ENCODE peak calls at places on chromosome 18, in seven cellular contexts. C is fibroblast of mammary gland; R is heart right ventricle; O is A549; Q is K562; Z is CD8-positive, alpha-beta T cell; G is activated CD8-positive, alpha-beta T cell treated with anti-CD3 and anti-CD28 coated beads for 36 hours. F is an unnamed sample.

GRCh38 chr18:59275406-59275949 is 2.2 kb upstream of the RAX start:
- DNase-seq in C (no peak), G (no peak), R (no peak), Z (no peak), Q (no peak), O (no peak), F (no peak)

GRCh38 chr18:31657823-31658669 is 26.3 kb downstream of the B4GALT6 start:
- DNase-seq in C (peak), Q (no peak), R (no peak), G (peak), O (no peak), Z (no peak), F (peak)

GRCh38 chr18:63410792-63411191 is 11.5 kb downstream of the VPS4B start:
- DNase-seq in G (no peak), R (no peak), Q (no peak), O (no peak), C (peak), Z (no peak), F (no peak)

GRCh38 chr18:7683753-7684152 is 116.6 kb downstream of the PTPRM start:
- DNase-seq in C (no peak), Z (no peak), G (no peak), R (no peak), Q (no peak), O (no peak), F (no peak)

GRCh38 chr18:26088482-26088881 is 1.9 kb downstream of the SS18 start:
- DNase-seq in R (no peak), C (peak), G (no peak), Q (peak), Z (no peak), O (no peak), F (no peak)

GRCh38 chr18:72692086-72692485 is 147.9 kb upstream of the CBLN2 start:
- DNase-seq in Q (no peak), C (no peak), Z (no peak), G (no peak), O (no peak), R (no peak), F (no peak)

GRCh38 chr18:12283256-12283655 is 24.8 kb upstream of the TUBB6 start:
- DNase-seq in G (no peak), O (peak), R (no peak), C (peak), Q (peak), Z (no peak), F (no peak)

GRCh38 chr18:6557470-6558245 is 142.9 kb upstream of the L3MBTL4 start:
- DNase-seq in Q (no peak), G (no peak), O (no peak), Z (no peak), R (no peak), C (peak), F (no peak)

GRCh38 chr18:24627644-24628315 is 167.3 kb downstream of the HRH4 start:
- DNase-seq in Z (no peak), Q (no peak), C (peak), R (peak), O (no peak), G (no peak), F (no peak)

GRCh38 chr18:11995445-11996189 is 14.3 kb downstream of the IMPA2 start:
- DNase-seq in Z (peak), O (peak), R (peak), Q (peak), C (peak), G (peak), F (no peak)

GRCh38 chr18:68397241-68398035 is 317.5 kb downstream of the TMX3 start:
- DNase-seq in G (no peak), O (no peak), R (no peak), Q (no peak), Z (no peak), C (peak), F (no peak)

GRCh38 chr18:23662309-23663263 is at the start of gene ANKRD29:
- DNase-seq in Q (no peak), O (peak), R (peak), C (peak), G (peak), Z (peak), F (no peak)

GRCh38 chr18:2878656-2879330 is 32.0 kb downstream of the EMILIN2 start:
- DNase-seq in R (no peak), Q (no peak), O (no peak), Z (no peak), G (no peak), C (peak), F (no peak)

GRCh38 chr18:79965119-79965902 is 868 bp downstream of the HSBP1L1 start:
- DNase-seq in Z (no peak), Q (no peak), G (peak), C (peak), O (peak), R (no peak), F (no peak)

GRCh38 chr18:67417864-67418523 is 98.5 kb downstream of the DSEL start:
- DNase-seq in G (peak), C (peak), R (peak), O (peak), Q (peak), Z (peak), F (no peak)

GRCh38 chr18:59085797-59086196 is 53.9 kb upstream of the SEC11C start:
- DNase-seq in G (no peak), O (no peak), Q (no peak), R (no peak), Z (no peak), C (peak), F (no peak)

GRCh38 chr18:37668971-37669747 is 103.6 kb upstream of the CELF4 start:
- DNase-seq in Q (no peak), Z (no peak), C (no peak), O (no peak), R (no peak), G (no peak), F (no peak)

GRCh38 chr18:65835881-65836280 is 85.1 kb downstream of the CDH7 start:
- DNase-seq in O (no peak), Z (no peak), C (no peak), Q (no peak), R (no peak), G (no peak), F (no peak)

GRCh38 chr18:51807336-51807735 is 532.7 kb upstream of the DCC start:
- DNase-seq in G (no peak), O (no peak), Q (no peak), R (no peak), Z (no peak), C (no peak), F (no peak)

GRCh38 chr18:32378705-32379104 is 92.0 kb downstream of the GAREM1 start:
- DNase-seq in Z (no peak), R (no peak), G (no peak), C (peak), Q (no peak), O (peak), F (peak)

GRCh38 chr18:4631239-4631638 is 176.1 kb upstream of the DLGAP1 start:
- DNase-seq in G (no peak), O (no peak), Q (no peak), C (no peak), R (no peak), Z (no peak), F (no peak)

GRCh38 chr18:43587538-43588153 is 310.4 kb upstream of the SYT4 start:
- DNase-seq in G (no peak), C (peak), R (no peak), O (peak), Z (no peak), Q (peak), F (no peak)

GRCh38 chr18:55088561-55088960 is 129.3 kb upstream of the CCDC68 start:
- DNase-seq in Z (no peak), Q (no peak), G (no peak), R (no peak), C (no peak), O (no peak), F (no peak)

GRCh38 chr18:57574866-57575265 is 11.6 kb downstream of the FECH start:
- DNase-seq in C (no peak), R (no peak), O (no peak), Z (no peak), Q (no peak), G (no peak), F (no peak)

GRCh38 chr18:59779979-59780378 is 82.8 kb upstream of the CCBE1 start:
- DNase-seq in Q (no peak), O (no peak), C (peak), G (no peak), R (no peak), Z (no peak), F (no peak)

GRCh38 chr18:63676526-63676925 is 14.8 kb upstream of the SERPINB3 start:
- DNase-seq in G (no peak), Z (no peak), R (no peak), Q (no peak), O (peak), C (peak), F (no peak)

GRCh38 chr18:2302628-2303516 is 268.4 kb downstream of the METTL4 start:
- DNase-seq in G (no peak), R (no peak), O (peak), C (peak), Q (peak), Z (no peak), F (no peak)

GRCh38 chr18:74314759-74315463 is 728 bp upstream of the C18orf63 start:
- DNase-seq in R (no peak), O (no peak), G (no peak), Q (no peak), Z (no peak), C (no peak), F (no peak)

GRCh38 chr18:74311000-74311399 is 4.6 kb upstream of the C18orf63 start:
- DNase-seq in G (no peak), O (no peak), Z (no peak), R (no peak), C (no peak), Q (no peak), F (no peak)

GRCh38 chr18:74315464-74316256 is at the start of gene C18orf63:
- DNase-seq in Q (no peak), Z (no peak), O (no peak), C (no peak), G (no peak), R (no peak), F (no peak)

DNA sequence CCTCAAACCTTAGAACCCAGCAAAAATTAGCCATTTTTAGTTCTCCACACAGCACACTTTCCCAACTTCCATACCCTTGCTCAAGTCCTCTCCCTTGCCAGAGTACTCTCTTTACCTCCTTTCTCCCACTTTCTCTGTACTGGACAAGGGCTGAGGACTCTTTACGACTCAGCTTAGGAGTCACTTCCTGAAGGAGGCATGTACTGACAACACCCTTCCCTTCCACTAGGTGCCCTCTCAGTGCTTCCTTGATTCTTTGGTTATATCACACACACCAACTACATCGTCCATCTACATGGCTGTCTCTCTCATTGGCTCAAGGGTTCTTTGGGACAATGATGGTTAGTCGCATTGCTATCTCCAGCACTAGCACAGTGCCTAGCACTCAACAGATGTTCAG is 5.2 kb upstream of the C18orf63 start:
- DNase-seq in Z (no peak), R (no peak), O (peak), G (peak), Q (no peak), C (peak), F (no peak)
- TF ChIP-seq CTCF in Z (no peak), R (no peak), O (no peak), G (peak), Q (no peak), C (peak), F (peak)

GRCh38 chr18:9669016-9669415 is 39.1 kb upstream of the RAB31 start:
- DNase-seq in R (no peak), Z (no peak), G (no peak), O (no peak), C (no peak), Q (no peak), F (no peak)

GRCh38 chr18:9679125-9679524 is 29.0 kb upstream of the RAB31 start:
- DNase-seq in G (no peak), Z (no peak), C (no peak), Q (no peak), O (no peak), R (no peak), F (no peak)

GRCh38 chr18:9671214-9671613 is 36.9 kb upstream of the RAB31 start:
- DNase-seq in Z (no peak), Q (no peak), R (no peak), O (no peak), C (no peak), G (no peak), F (no peak)

DNA sequence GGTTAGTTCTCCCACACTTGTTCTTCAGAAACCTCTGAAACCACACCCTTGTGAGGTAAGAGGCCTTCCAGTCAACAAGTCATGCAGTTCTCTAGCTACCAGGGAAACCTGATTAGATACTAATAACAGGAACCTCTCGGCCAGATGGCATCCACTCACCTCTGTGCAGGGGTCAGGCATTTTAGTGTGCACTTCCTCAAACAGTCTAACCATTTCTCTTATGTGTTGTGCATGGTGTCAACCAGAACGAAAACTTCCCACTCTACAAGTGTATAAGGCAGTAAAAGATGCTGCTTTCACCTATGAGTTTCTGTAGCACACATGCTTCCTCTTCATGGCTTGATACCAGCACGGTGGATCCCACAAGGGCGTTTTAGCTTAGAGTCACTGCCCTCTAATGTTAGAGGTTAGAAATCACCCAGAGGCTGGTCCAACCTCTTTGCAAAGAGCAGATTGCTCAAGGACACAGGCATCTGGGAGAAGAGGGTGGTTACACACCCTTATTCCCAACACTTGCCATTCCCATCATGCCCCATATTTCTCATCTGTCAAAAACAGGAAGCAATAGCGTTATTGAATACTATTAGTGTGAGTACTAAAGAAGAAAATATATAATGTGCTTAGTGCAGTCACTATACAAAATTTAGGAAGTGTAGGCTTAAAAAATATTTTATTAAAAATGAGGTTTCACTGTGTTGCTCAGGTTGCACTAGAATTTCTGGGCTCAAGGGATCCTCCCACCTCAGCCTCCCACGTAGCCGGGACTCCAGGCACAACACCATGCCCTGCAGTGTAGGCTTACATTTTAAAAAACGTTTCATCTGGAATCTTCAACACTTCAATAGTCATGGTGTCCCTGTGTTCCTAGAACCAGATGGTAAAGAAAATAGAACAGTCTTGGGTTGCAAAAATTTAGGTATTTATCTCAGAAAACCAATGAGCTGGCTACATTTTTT is 34.5 kb upstream of the RAB31 start:
- DNase-seq in G (peak), C (peak), O (peak), Z (no peak), Q (peak), R (peak), F (peak)
- TF ChIP-seq CTCF in G (no peak), C (peak), O (peak), Z (no peak), Q (peak), R (no peak), F (peak)

DNA sequence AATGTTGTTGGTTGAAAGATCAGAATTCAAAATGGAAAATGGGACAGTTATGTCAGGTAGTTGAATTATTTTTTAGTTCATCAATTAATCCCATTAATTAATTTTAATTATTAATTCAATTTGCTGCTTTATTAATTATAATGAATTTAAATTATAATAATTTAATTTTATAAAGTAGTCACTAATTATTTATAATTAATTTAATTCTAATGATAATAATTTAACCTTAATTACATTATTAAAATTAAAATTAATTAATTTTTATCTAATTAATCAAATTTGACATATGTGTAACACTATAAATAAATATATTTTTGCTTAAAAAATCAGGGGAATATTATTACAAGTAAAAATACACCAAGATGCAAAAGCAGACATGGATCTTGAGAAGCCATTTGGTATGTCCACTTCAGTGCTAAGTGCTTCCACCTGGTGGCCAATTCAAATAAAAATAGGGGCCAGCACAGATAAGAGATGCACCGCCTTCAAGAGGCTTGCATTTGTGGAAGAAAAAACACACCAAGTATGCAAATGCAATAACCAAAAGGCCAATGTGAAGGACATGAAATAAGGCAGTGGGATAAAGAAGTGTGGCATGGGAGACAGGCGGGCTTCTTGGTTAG is 73.2 kb downstream of the MBP start:
- DNase-seq in C (peak), G (peak), Q (peak), Z (no peak), R (no peak), O (peak), F (peak)
- TF ChIP-seq CTCF in C (peak), G (peak), Q (peak), Z (no peak), R (peak), O (peak), F (peak)

DNA sequence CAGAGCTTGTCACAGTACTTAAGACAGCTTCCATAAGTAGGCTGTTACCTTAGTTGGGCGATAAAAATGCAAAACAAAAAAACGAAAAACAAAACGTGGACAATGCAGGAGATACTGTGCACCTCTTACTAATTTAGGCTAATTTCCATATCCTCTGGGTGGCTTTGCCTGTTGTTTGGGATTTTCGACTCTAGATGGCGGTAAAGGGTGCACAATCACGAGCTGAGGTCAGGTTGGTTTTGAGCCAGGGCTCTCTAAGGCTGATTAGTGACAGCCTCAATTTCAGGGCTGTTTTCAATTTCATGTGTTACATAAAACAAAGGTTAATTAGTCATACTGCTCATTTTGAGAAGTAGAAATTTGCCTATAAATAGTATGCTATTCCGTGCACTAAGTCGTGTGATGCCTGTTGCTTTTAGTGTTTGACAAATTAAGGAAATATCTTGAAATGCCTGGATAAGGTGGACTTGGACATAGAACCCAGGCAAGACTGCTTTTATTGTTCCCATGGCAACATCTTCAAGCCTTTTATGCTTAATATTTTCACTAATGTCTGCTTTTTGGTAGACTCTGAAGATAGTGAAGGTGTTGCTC is 493.1 kb downstream of the SOCS6 start:
- DNase-seq in Q (peak), O (peak), Z (peak), G (peak), R (peak), C (peak), F (peak)
- TF ChIP-seq CTCF in Q (peak), O (peak), Z (peak), G (peak), R (peak), C (peak), F (peak)

DNA sequence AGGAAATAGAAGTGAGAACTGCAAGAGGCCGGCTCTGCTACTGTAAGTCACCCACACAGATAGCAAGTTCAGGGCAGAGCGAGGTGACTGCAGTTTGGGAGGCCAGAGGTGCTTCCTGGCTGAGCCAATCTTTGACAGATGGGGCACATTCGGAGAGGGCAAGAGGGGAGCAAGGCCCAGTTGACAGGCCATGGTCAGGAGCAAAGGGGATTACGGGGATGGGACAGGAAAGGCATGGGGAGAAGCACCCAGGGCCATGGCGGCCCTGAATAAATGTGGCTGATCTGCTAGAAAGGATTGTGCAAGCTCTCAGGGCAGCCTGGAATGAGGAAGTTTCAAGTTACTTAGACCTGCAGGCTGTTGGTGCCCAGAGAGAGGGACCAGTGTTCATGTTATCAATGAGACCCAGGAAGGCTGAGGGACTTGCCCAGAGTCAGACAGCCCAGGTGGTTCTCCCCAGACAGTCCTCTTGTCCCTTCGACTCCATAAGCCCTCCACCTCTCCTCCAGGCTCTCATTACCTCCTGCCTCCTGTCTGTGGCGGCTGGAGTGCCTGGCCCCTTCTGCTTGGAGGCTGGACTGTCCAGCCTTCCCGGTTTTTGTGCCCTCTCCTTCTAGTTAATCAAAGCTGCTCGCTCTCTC is 123.3 kb downstream of the CTIF start:
- DNase-seq in O (peak), R (no peak), C (peak), G (no peak), Q (peak), Z (no peak), F (peak)
- TF ChIP-seq CTCF in O (no peak), R (no peak), C (no peak), G (no peak), Q (no peak), Z (no peak), F (no peak)